ENCODE peak calls at places on chromosomes 5 and 9, in six cellular contexts. Y, T, H, G, B and A are unnamed samples. For H3K4me1, the result is how much of the 10 kb centered on the place peaks cover.

GRCh38 chr5:75671506-75671905 is 45.7 kb downstream of the POC5 start:
- DNase-seq in Y (no peak), T (no peak), H (no peak), G (no peak), B (no peak), A (no peak)

GRCh38 chr5:133552925-133553525 is 59.3 kb downstream of the FSTL4 start:
- DNase-seq in Y (peak), T (no peak), H (peak), G (peak), B (peak), A (peak)

GRCh38 chr9:134033516-134034214 is 8.4 kb downstream of the BRD3OS start:
- DNase-seq in Y (no peak), T (no peak), H (no peak), G (peak), B (no peak), A (no peak)

GRCh38 chr9:17969232-17969631 is 390.4 kb downstream of the SH3GL2 start:
- DNase-seq in Y (no peak), T (no peak), H (no peak), G (no peak), B (no peak), A (no peak)

GRCh38 chr9:135504262-135505229 is 4.1 kb downstream of the MRPS2 start:
- DNase-seq in Y (peak), T (peak), H (peak), G (peak), B (peak), A (peak)

GRCh38 chr9:127991017-127991756 is 10.4 kb upstream of the EEIG1 start:
- DNase-seq in Y (no peak), T (no peak), H (peak), G (peak), B (no peak), A (peak)

GRCh38 chr9:16367605-16368424 is 502.7 kb downstream of the BNC2 start:
- DNase-seq in Y (no peak), T (no peak), H (no peak), G (no peak), B (no peak), A (no peak)

GRCh38 chr9:86253577-86253976 is 5.9 kb downstream of the C9orf153 start:
- DNase-seq in Y (no peak), T (no peak), H (no peak), G (no peak), B (no peak), A (no peak)

GRCh38 chr5:134143964-134144941 is 29.8 kb downstream of the TCF7 start:
- DNase-seq in Y (no peak), T (no peak), H (no peak), G (no peak), B (no peak), A (no peak)

GRCh38 chr5:72140711-72141110 is 33.4 kb downstream of the MAP1B start:
- DNase-seq in Y (no peak), T (no peak), H (no peak), G (no peak), B (no peak), A (no peak)
- H3K4me1 ChIP-seq in Y (half or more), T (under half), H (under half), G (under half), B (under half), A (under half)

GRCh38 chr9:89466451-89467277 is 31.2 kb downstream of the SEMA4D start:
- DNase-seq in Y (no peak), T (no peak), H (no peak), G (no peak), B (no peak), A (no peak)

GRCh38 chr9:89470239-89470638 is 27.7 kb downstream of the SEMA4D start:
- DNase-seq in Y (no peak), T (no peak), H (no peak), G (no peak), B (no peak), A (no peak)

GRCh38 chr9:89467278-89467625 is 30.7 kb downstream of the SEMA4D start:
- DNase-seq in Y (no peak), T (no peak), H (no peak), G (no peak), B (no peak), A (no peak)

GRCh38 chr9:89468271-89468960 is 29.5 kb downstream of the SEMA4D start:
- DNase-seq in Y (no peak), T (no peak), H (no peak), G (no peak), B (no peak), A (no peak)

DNA sequence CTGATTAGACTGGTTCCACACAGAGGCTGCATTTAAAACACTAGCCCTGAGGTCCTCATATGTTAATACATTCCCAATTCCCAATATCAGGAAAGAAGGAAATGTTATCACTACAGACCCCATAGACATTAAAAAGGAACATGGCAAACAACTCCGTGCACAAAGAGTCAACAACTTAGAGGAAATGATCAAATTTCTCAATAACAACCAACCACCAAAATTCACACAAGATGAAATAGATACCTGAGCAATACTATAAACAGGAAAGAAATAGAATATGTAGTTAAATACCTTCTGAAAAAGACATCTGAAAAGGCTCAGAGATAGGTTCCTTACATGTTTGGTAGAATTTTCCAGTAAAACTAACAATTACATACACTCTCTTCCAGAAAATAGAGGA is 28.9 kb downstream of the SEMA4D start:
- DNase-seq in Y (no peak), T (no peak), H (no peak), G (no peak), B (no peak), A (no peak)
- H3K4me1 ChIP-seq in Y (under half), T (under half), H (under half), G (under half), B (under half), A (under half)

GRCh38 chr9:69455311-69455710 is 130.3 kb downstream of the ENTREP1 start:
- DNase-seq in Y (no peak), T (no peak), H (no peak), G (no peak), B (no peak), A (no peak)
- H3K4me1 ChIP-seq in Y (under half), T (under half), H (under half), G (under half), B (under half), A (under half)

GRCh38 chr9:123513554-123513953 is 157.6 kb downstream of the CRB2 start:
- DNase-seq in Y (no peak), T (no peak), H (no peak), G (no peak), B (no peak), A (no peak)

GRCh38 chr9:123522921-123523320 is 166.9 kb downstream of the CRB2 start:
- DNase-seq in Y (no peak), T (no peak), H (no peak), G (no peak), B (no peak), A (no peak)

GRCh38 chr9:123514766-123515165 is 158.8 kb downstream of the CRB2 start:
- DNase-seq in Y (no peak), T (no peak), H (no peak), G (no peak), B (no peak), A (no peak)

GRCh38 chr9:123517512-123517911 is 161.5 kb downstream of the CRB2 start:
- DNase-seq in Y (no peak), T (no peak), H (no peak), G (no peak), B (no peak), A (no peak)
- H3K4me1 ChIP-seq in Y (under half), T (under half), H (under half), G (under half), B (under half), A (under half)

DNA sequence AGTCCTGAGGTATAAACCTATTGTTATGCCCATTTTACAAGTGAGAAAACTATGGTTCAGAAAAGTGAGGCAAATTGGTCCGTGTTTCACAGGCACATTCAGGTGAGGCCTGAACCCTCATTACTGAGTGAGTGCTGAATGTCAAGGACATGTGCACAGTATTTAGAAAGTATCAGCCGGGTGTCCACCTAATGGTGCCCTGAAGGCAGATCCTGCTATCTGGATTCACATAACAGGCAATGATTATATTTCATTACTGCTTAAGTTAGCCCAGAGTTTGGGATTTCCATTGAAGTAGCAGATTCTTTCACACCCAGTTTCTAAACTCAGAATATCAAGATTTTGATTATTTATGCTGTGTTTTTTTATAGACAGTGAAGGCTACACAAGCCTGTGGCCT is 142.7 kb downstream of the LHFPL2 start:
- DNase-seq in Y (no peak), T (no peak), H (no peak), G (no peak), B (no peak), A (no peak)
- H3K4me1 ChIP-seq in Y (under half), T (under half), H (under half), G (half or more), B (under half), A (half or more)

DNA sequence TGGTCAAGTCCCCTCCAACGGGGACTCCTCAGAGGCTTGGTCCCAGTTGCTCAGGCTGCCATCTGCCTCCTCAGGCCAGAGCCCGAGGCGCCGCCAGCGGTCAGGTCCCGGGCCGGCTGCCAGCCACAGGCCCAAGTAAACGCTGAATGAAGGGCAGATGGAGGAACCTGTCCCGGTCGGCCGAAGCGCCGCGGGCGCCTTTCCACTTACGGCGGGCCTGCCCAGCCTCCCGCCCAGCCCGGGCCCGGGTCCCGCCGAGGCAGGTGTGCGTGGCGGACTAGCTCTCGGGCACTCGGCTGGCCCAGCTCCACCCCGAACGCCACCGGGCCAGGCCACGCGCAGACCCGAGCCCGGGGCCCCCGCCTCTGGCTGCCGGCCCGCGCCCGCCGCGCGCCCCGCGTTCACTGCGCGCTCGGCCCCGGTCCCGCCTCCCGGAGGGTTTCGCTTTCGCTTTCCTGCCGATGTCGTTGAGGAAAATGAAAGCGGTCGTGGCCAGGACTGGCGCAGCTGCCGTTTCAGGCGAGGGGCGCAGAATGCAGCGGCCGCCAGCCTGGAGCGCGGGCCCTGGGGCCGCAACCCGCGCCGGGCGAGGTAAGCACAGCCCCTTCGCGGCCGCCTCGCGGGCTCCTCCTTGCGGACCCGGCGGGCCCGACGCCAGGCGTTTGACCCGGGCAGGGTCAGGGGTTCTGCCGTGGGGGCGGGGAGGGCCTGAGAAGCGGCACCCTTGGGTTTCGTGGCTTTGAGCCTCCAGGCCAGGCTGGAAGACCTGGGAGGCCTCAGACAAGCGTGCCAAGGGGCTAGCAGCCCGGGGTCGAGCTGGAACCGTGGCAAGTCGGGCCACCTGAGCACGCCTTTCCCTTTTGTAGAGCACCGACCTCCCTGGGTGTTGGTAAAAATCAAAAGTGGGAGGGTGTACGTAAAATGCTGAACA is 41.2 kb downstream of the SLC22A5 start:
- DNase-seq in Y (peak), T (peak), H (peak), G (peak), B (peak), A (peak)
- H3K4me1 ChIP-seq in Y (under half), T (under half), H (half or more), G (under half), B (under half), A (under half)